ENCODE peak calls at places on chromosomes 7 and 10, in seven cellular contexts. One of them, this sample, is unnamed.

GRCh38 chr7:17854297-17855047 is 85.8 kb downstream of the SNX13 start:
- DNase-seq in A549: no peak
- DNase-seq in astrocyte: no peak
- DNase-seq in H9: no peak
- DNase-seq in fibroblast of lung: no peak
- DNase-seq in H1: no peak
- DNase-seq in GM23248: no peak
- DNase-seq in this sample: no peak

GRCh38 chr7:15687645-15688025 is 1.2 kb upstream of the MEOX2 start:
- DNase-seq in A549: no peak
- DNase-seq in astrocyte: no peak
- DNase-seq in H9: peak; percentile 52
- DNase-seq in fibroblast of lung: no peak
- DNase-seq in H1: peak; percentile 51
- DNase-seq in GM23248: peak; percentile 2
- DNase-seq in this sample: no peak

GRCh38 chr7:98289333-98289875 is 7.9 kb downstream of the BRI3 start:
- DNase-seq in A549: no peak
- DNase-seq in astrocyte: no peak
- DNase-seq in H9: no peak
- DNase-seq in fibroblast of lung: no peak
- DNase-seq in H1: no peak
- DNase-seq in GM23248: no peak
- DNase-seq in this sample: no peak

GRCh38 chr7:83324596-83324995 is 161.9 kb upstream of the PCLO start:
- DNase-seq in A549: no peak
- DNase-seq in astrocyte: no peak
- DNase-seq in H9: no peak
- DNase-seq in fibroblast of lung: no peak
- DNase-seq in H1: no peak
- DNase-seq in GM23248: no peak
- DNase-seq in this sample: no peak

GRCh38 chr7:47536705-47537611 is 45.0 kb downstream of the TNS3 start:
- DNase-seq in A549: no peak
- DNase-seq in astrocyte: peak; percentile 75
- DNase-seq in H9: peak; percentile 50
- DNase-seq in fibroblast of lung: peak; percentile 76
- DNase-seq in H1: no peak
- DNase-seq in GM23248: peak; percentile 87
- DNase-seq in this sample: no peak

GRCh38 chr7:148079681-148080080 is 510.9 kb upstream of the C7orf33 start:
- DNase-seq in A549: no peak
- DNase-seq in astrocyte: no peak
- DNase-seq in H9: no peak
- DNase-seq in fibroblast of lung: no peak
- DNase-seq in H1: no peak
- DNase-seq in GM23248: no peak
- DNase-seq in this sample: no peak

GRCh38 chr7:111958889-111959288 is 247.3 kb downstream of the DOCK4 start:
- DNase-seq in A549: no peak
- DNase-seq in astrocyte: no peak
- DNase-seq in H9: no peak
- DNase-seq in fibroblast of lung: no peak
- DNase-seq in H1: no peak
- DNase-seq in GM23248: no peak
- DNase-seq in this sample: no peak

GRCh38 chr10:131147301-131147975 is 164.1 kb downstream of the TCERG1L start:
- DNase-seq in A549: no peak
- DNase-seq in astrocyte: no peak
- DNase-seq in H9: no peak
- DNase-seq in fibroblast of lung: no peak
- DNase-seq in H1: no peak
- DNase-seq in GM23248: no peak
- DNase-seq in this sample: no peak

GRCh38 chr10:129760003-129760315 is 204.1 kb downstream of the EBF3 start:
- DNase-seq in A549: no peak
- DNase-seq in astrocyte: no peak
- DNase-seq in H9: peak; percentile 19
- DNase-seq in fibroblast of lung: no peak
- DNase-seq in H1: peak; percentile 30
- DNase-seq in GM23248: no peak
- DNase-seq in this sample: no peak

GRCh38 chr10:5659702-5660528 is 6.5 kb downstream of the ASB13 start:
- DNase-seq in A549: peak; percentile 43
- DNase-seq in astrocyte: peak; percentile 36
- DNase-seq in H9: no peak
- DNase-seq in fibroblast of lung: peak; percentile 62
- DNase-seq in H1: no peak
- DNase-seq in GM23248: peak; percentile 85
- DNase-seq in this sample: peak; percentile 71

GRCh38 chr7:98651760-98652159 is 34.7 kb downstream of the NPTX2 start:
- DNase-seq in A549: no peak
- DNase-seq in astrocyte: no peak
- DNase-seq in H9: no peak
- DNase-seq in fibroblast of lung: no peak
- DNase-seq in H1: no peak
- DNase-seq in GM23248: no peak
- DNase-seq in this sample: no peak

GRCh38 chr7:20152057-20152456 is 65.1 kb downstream of the MACC1 start:
- DNase-seq in A549: no peak
- DNase-seq in astrocyte: no peak
- DNase-seq in H9: no peak
- DNase-seq in fibroblast of lung: no peak
- DNase-seq in H1: no peak
- DNase-seq in GM23248: no peak
- DNase-seq in this sample: no peak

GRCh38 chr10:126250045-126250444 is 138.2 kb downstream of the ADAM12 start:
- DNase-seq in A549: no peak
- DNase-seq in astrocyte: no peak
- DNase-seq in H9: no peak
- DNase-seq in fibroblast of lung: peak; percentile 60
- DNase-seq in H1: no peak
- DNase-seq in GM23248: no peak
- DNase-seq in this sample: no peak

GRCh38 chr7:139682136-139683013 is 95.4 kb downstream of the HIPK2 start:
- DNase-seq in A549: peak; percentile 41
- DNase-seq in astrocyte: peak; percentile 74
- DNase-seq in H9: no peak
- DNase-seq in fibroblast of lung: peak; percentile 86
- DNase-seq in H1: no peak
- DNase-seq in GM23248: peak; percentile 94
- DNase-seq in this sample: no peak

GRCh38 chr7:23373151-23374004 is 74.2 kb downstream of the MALSU1 start:
- DNase-seq in A549: no peak
- DNase-seq in astrocyte: peak; percentile 69
- DNase-seq in H9: no peak
- DNase-seq in fibroblast of lung: peak; percentile 37
- DNase-seq in H1: no peak
- DNase-seq in GM23248: no peak
- DNase-seq in this sample: no peak

GRCh38 chr10:58326967-58327381 is 7.8 kb upstream of the UBE2D1 start:
- DNase-seq in A549: no peak
- DNase-seq in astrocyte: peak; percentile 39
- DNase-seq in H9: peak; percentile 67
- DNase-seq in fibroblast of lung: peak; percentile 52
- DNase-seq in H1: no peak
- DNase-seq in GM23248: peak; percentile 90
- DNase-seq in this sample: no peak

GRCh38 chr10:34290412-34291082 is 524.5 kb downstream of the PARD3 start:
- DNase-seq in A549: no peak
- DNase-seq in astrocyte: peak; percentile 89
- DNase-seq in H9: no peak
- DNase-seq in fibroblast of lung: peak; percentile 98
- DNase-seq in H1: no peak
- DNase-seq in GM23248: peak; percentile 61
- DNase-seq in this sample: no peak

GRCh38 chr7:415646-416525 is 103.8 kb downstream of the PDGFA start:
- DNase-seq in A549: no peak
- DNase-seq in astrocyte: no peak
- DNase-seq in H9: peak; percentile 24
- DNase-seq in fibroblast of lung: no peak
- DNase-seq in H1: peak; percentile 44
- DNase-seq in GM23248: no peak
- DNase-seq in this sample: no peak
- H3K4me2 ChIP-seq in A549: no peak overlapping the region
- H3K4me2 ChIP-seq in astrocyte: no peak overlapping the region
- H3K4me2 ChIP-seq in H9: no peak overlapping the region
- H3K4me2 ChIP-seq in fibroblast of lung: no peak overlapping the region
- H3K4me2 ChIP-seq in H1: no peak overlapping the region
- H3K4me2 ChIP-seq in GM23248: no peak overlapping the region
- H3K4me2 ChIP-seq in this sample: no peak overlapping the region

DNA sequence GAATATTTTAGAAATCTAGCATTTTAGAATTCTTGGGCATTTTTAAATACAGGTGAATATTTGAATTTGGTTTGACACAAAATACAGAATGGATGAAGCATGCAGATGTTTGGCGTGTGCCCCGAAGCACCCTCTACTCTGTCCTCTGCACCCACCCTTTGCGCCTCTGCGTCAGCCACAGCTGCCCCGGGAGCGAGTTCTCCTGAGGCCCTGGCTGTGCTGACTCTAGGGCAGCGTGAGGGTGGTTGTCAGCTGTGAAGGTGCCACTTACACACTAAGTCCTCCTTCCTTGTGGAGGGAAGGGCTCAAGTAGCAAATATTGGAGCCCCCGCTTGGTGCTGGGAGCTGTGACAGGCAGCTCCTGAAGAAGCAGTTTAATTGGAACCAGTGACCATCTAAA is 48.4 kb downstream of the DAGLB start:
- DNase-seq in A549: no peak
- DNase-seq in astrocyte: no peak
- DNase-seq in H9: no peak
- DNase-seq in fibroblast of lung: no peak
- DNase-seq in H1: no peak
- DNase-seq in GM23248: no peak
- DNase-seq in this sample: no peak
- H3K27ac ChIP-seq in A549: no peak overlapping the region
- H3K27ac ChIP-seq in astrocyte: no peak overlapping the region
- H3K27ac ChIP-seq in H9: no peak overlapping the region
- H3K27ac ChIP-seq in fibroblast of lung: no peak overlapping the region
- H3K27ac ChIP-seq in H1: no peak overlapping the region
- H3K27ac ChIP-seq in GM23248: peak overlapping the region; percentile 3
- H3K27ac ChIP-seq in this sample: peak overlapping the region; percentile 9

DNA sequence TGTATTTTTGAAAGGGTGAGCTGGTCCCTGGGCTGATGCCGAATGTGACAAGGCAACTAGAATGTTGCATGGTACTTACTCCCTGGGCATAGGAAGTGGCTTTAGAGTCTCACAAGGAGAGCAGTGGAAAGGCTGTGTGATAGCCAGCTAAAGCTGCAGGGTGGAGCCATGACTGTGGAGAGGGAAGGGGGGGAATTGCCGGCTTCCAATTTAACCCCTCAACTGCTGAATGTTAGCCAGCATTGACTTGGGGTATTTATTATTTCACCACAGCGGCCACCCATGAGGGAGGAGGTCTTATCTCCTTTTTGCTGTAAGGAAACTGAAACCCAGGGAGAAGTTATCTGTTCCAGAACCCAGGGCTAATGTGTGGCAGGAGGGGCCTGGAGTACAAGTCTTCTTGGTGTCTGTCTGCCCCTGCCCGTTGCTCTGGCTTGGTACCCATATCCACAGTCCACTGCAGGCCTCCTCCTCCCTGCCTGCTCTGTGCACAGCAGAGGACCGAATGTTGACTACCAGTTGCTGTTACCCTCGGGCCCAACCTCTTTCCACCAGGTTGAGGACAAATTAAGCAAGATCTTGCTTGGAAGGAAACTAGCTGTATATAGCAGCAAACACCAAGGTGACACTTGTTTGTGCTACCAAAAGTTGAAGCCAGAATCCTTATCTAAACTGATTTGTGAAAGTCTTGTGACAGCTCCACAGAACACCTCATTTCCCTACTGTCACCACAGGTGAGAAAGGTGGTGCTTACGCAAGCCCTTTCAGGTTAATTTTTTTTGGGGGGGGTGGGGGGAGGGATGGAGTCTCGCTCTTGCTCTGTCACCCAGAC is 37.6 kb downstream of the WBP1L start:
- DNase-seq in A549: no peak
- DNase-seq in astrocyte: no peak
- DNase-seq in H9: no peak
- DNase-seq in fibroblast of lung: peak; percentile 34
- DNase-seq in H1: no peak
- DNase-seq in GM23248: no peak
- DNase-seq in this sample: no peak
- H3K4me1 ChIP-seq in A549: peaks cover 10% of the 10 kb centered on the region
- H3K4me1 ChIP-seq in astrocyte: peaks cover 63% of the 10 kb centered on the region
- H3K4me1 ChIP-seq in H9: peaks cover 21% of the 10 kb centered on the region
- H3K4me1 ChIP-seq in fibroblast of lung: peaks cover 31% of the 10 kb centered on the region
- H3K4me1 ChIP-seq in H1: peaks cover 14% of the 10 kb centered on the region
- H3K4me1 ChIP-seq in GM23248: peaks cover 60% of the 10 kb centered on the region
- H3K4me1 ChIP-seq in this sample: peaks cover 21% of the 10 kb centered on the region

GRCh38 chr7:101743995-101744360 is 73.4 kb upstream of the CUX1 start:
- DNase-seq in A549: no peak
- DNase-seq in astrocyte: no peak
- DNase-seq in H9: peak; percentile 74
- DNase-seq in fibroblast of lung: no peak
- DNase-seq in H1: peak; percentile 78
- DNase-seq in GM23248: no peak
- DNase-seq in this sample: no peak

GRCh38 chr7:101740981-101741725 is 76.3 kb upstream of the CUX1 start:
- DNase-seq in A549: no peak
- DNase-seq in astrocyte: no peak
- DNase-seq in H9: no peak
- DNase-seq in fibroblast of lung: no peak
- DNase-seq in H1: no peak
- DNase-seq in GM23248: no peak
- DNase-seq in this sample: no peak

GRCh38 chr7:101746311-101746710 is 71.1 kb upstream of the CUX1 start:
- DNase-seq in A549: no peak
- DNase-seq in astrocyte: no peak
- DNase-seq in H9: no peak
- DNase-seq in fibroblast of lung: no peak
- DNase-seq in H1: no peak
- DNase-seq in GM23248: no peak
- DNase-seq in this sample: no peak

GRCh38 chr7:101744588-101744987 is 72.8 kb upstream of the CUX1 start:
- DNase-seq in A549: no peak
- DNase-seq in astrocyte: no peak
- DNase-seq in H9: no peak
- DNase-seq in fibroblast of lung: no peak
- DNase-seq in H1: no peak
- DNase-seq in GM23248: no peak
- DNase-seq in this sample: no peak

DNA sequence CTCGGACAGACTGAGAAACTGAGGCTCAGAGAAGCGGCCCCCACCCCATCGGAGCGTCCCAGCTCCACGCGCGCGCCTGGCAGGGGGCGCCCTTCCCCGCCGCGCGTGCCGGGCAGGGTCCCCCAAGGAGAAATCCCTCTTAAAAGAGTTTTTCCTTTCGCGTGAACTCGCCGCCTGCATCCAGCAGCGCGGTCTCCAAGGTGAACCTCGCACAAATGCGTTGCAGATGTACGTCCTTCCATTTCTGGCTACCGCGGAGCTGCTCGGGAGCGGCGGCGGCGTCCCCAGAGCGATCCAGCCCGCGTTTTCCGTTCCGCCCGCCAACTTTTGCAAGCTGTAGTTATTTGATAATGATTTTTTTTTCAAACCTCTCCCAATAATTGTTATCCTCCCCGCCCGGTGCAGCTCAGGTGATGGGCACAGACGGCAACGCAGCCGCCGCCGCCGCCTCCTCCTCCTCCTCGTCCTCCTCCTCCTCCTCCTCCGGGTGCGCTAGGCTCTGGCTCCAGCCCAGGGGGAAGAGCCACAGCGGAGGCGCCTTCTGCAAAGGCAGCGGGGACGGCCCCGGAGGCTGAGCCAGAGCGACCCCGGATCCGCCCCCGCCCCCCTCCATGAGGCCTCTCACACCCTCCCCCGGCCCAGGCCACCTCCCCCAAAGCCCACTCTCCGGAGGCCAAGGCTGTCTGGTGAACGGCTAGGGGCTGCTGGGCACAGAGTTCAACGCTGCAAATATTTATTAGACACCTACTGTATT is 74.0 kb upstream of the CUX1 start:
- DNase-seq in A549: peak; percentile 60
- DNase-seq in astrocyte: peak; percentile 57
- DNase-seq in H9: peak; percentile 83
- DNase-seq in fibroblast of lung: peak; percentile 50
- DNase-seq in H1: peak; percentile 81
- DNase-seq in GM23248: peak; percentile 78
- DNase-seq in this sample: peak; percentile 52
- H3K4me2 ChIP-seq in A549: peak overlapping the region; percentile 92
- H3K4me2 ChIP-seq in astrocyte: peak overlapping the region; percentile 87
- H3K4me2 ChIP-seq in H9: peak overlapping the region; percentile 49
- H3K4me2 ChIP-seq in fibroblast of lung: peak overlapping the region; percentile 92
- H3K4me2 ChIP-seq in H1: peak overlapping the region; percentile 81
- H3K4me2 ChIP-seq in GM23248: peak overlapping the region; percentile 95
- H3K4me2 ChIP-seq in this sample: peak overlapping the region; percentile 89

This sample was measured in PC-9.